ENCODE peak calls at places on chromosomes 16 and 17, in five cellular contexts. One of them, this sample, is unnamed.

GRCh38 chr16:12063435-12063834 is 86.9 kb downstream of the SNX29 start:
- DNase-seq in stimulated activated CD8-positive, alpha-beta memory T cell treated with anti-CD3 and anti-CD28 coated beads, Interleukin-4, amount 100 ng/mL, for 1 hour: no peak
- DNase-seq in HT1080: no peak
- DNase-seq in psoas muscle: no peak
- DNase-seq in GM10248: no peak
- DNase-seq in this sample: no peak

GRCh38 chr16:2470603-2471015 is 488 bp upstream of the NTN3 start:
- DNase-seq in GM10248: no peak
- DNase-seq in stimulated activated CD8-positive, alpha-beta memory T cell treated with anti-CD3 and anti-CD28 coated beads, Interleukin-4, amount 100 ng/mL, for 1 hour: no peak
- DNase-seq in HT1080: no peak
- DNase-seq in psoas muscle: no peak
- DNase-seq in this sample: no peak

GRCh38 chr17:12510535-12510934 is 155.2 kb upstream of the MYOCD start:
- DNase-seq in HT1080: no peak
- DNase-seq in GM10248: no peak
- DNase-seq in stimulated activated CD8-positive, alpha-beta memory T cell treated with anti-CD3 and anti-CD28 coated beads, Interleukin-4, amount 100 ng/mL, for 1 hour: no peak
- DNase-seq in psoas muscle: no peak
- DNase-seq in this sample: no peak

GRCh38 chr16:68902376-68903345 is 59.3 kb downstream of the TANGO6 start:
- DNase-seq in psoas muscle: no peak
- DNase-seq in GM10248: peak; percentile 29
- DNase-seq in stimulated activated CD8-positive, alpha-beta memory T cell treated with anti-CD3 and anti-CD28 coated beads, Interleukin-4, amount 100 ng/mL, for 1 hour: no peak
- DNase-seq in HT1080: peak; percentile 74
- DNase-seq in this sample: peak; percentile 42

GRCh38 chr17:77033892-77034404 is 106.8 kb upstream of the SEC14L1 start:
- DNase-seq in HT1080: no peak
- DNase-seq in stimulated activated CD8-positive, alpha-beta memory T cell treated with anti-CD3 and anti-CD28 coated beads, Interleukin-4, amount 100 ng/mL, for 1 hour: no peak
- DNase-seq in psoas muscle: no peak
- DNase-seq in GM10248: no peak
- DNase-seq in this sample: no peak

GRCh38 chr17:80791758-80792284 is 199.8 kb upstream of the CHMP6 start:
- DNase-seq in GM10248: no peak
- DNase-seq in stimulated activated CD8-positive, alpha-beta memory T cell treated with anti-CD3 and anti-CD28 coated beads, Interleukin-4, amount 100 ng/mL, for 1 hour: no peak
- DNase-seq in HT1080: peak; percentile 93
- DNase-seq in psoas muscle: peak; percentile 88
- DNase-seq in this sample: peak; percentile 70

GRCh38 chr17:68326681-68327080 is 35.4 kb downstream of the ARSG start:
- DNase-seq in stimulated activated CD8-positive, alpha-beta memory T cell treated with anti-CD3 and anti-CD28 coated beads, Interleukin-4, amount 100 ng/mL, for 1 hour: no peak
- DNase-seq in HT1080: peak; percentile 24
- DNase-seq in GM10248: no peak
- DNase-seq in psoas muscle: no peak
- DNase-seq in this sample: no peak

GRCh38 chr17:9729034-9729650 is 62.2 kb downstream of the DHRS7C start:
- DNase-seq in psoas muscle: no peak
- DNase-seq in HT1080: peak; percentile 56
- DNase-seq in GM10248: peak; percentile 74
- DNase-seq in stimulated activated CD8-positive, alpha-beta memory T cell treated with anti-CD3 and anti-CD28 coated beads, Interleukin-4, amount 100 ng/mL, for 1 hour: no peak
- DNase-seq in this sample: peak; percentile 54

GRCh38 chr16:29862383-29862883 is 593 bp downstream of the CDIPT start:
- DNase-seq in HT1080: no peak
- DNase-seq in psoas muscle: no peak
- DNase-seq in GM10248: no peak
- DNase-seq in stimulated activated CD8-positive, alpha-beta memory T cell treated with anti-CD3 and anti-CD28 coated beads, Interleukin-4, amount 100 ng/mL, for 1 hour: no peak
- DNase-seq in this sample: peak; percentile 10

GRCh38 chr17:72422505-72423285 is 301.9 kb downstream of the SOX9 start:
- DNase-seq in GM10248: peak; percentile 64
- DNase-seq in stimulated activated CD8-positive, alpha-beta memory T cell treated with anti-CD3 and anti-CD28 coated beads, Interleukin-4, amount 100 ng/mL, for 1 hour: no peak
- DNase-seq in HT1080: peak; percentile 97
- DNase-seq in psoas muscle: peak; percentile 84
- DNase-seq in this sample: peak; percentile 95